ENCODE peak calls at places on chromosome 18, in six cellular contexts. One of them, this sample, is unnamed.

GRCh38 chr18:3649559-3650426 is 199.8 kb downstream of the TGIF1 start:
- DNase-seq in NAMALWA: no peak
- DNase-seq in body of pancreas: peak; percentile 19
- DNase-seq in activated T-helper 1 cell treated with anti-CD3 and anti-CD28 coated beads, Interleukin-2, amount 50 U/mL, for 16 hours: no peak
- DNase-seq in NCI-H1930: no peak
- DNase-seq in NCI-H187: no peak
- DNase-seq in this sample: no peak

GRCh38 chr18:47990981-47991380 is 60.5 kb upstream of the SMAD2 start:
- DNase-seq in NAMALWA: peak; percentile 52
- DNase-seq in body of pancreas: no peak
- DNase-seq in activated T-helper 1 cell treated with anti-CD3 and anti-CD28 coated beads, Interleukin-2, amount 50 U/mL, for 16 hours: no peak
- DNase-seq in NCI-H1930: no peak
- DNase-seq in NCI-H187: no peak
- DNase-seq in this sample: no peak

GRCh38 chr18:13159579-13159978 is 59.0 kb upstream of the LDLRAD4 start:
- DNase-seq in NAMALWA: peak; percentile 81
- DNase-seq in body of pancreas: no peak
- DNase-seq in activated T-helper 1 cell treated with anti-CD3 and anti-CD28 coated beads, Interleukin-2, amount 50 U/mL, for 16 hours: no peak
- DNase-seq in NCI-H1930: no peak
- DNase-seq in NCI-H187: no peak
- DNase-seq in this sample: peak; percentile 12

GRCh38 chr18:63511285-63511684 is 30.9 kb upstream of the SERPINB12 start:
- DNase-seq in NAMALWA: no peak
- DNase-seq in body of pancreas: peak; percentile 31
- DNase-seq in activated T-helper 1 cell treated with anti-CD3 and anti-CD28 coated beads, Interleukin-2, amount 50 U/mL, for 16 hours: no peak
- DNase-seq in NCI-H1930: no peak
- DNase-seq in NCI-H187: no peak
- DNase-seq in this sample: no peak

GRCh38 chr18:23872701-23873550 is 141.6 kb upstream of the TTC39C start:
- DNase-seq in NAMALWA: no peak
- DNase-seq in body of pancreas: peak; percentile 48
- DNase-seq in activated T-helper 1 cell treated with anti-CD3 and anti-CD28 coated beads, Interleukin-2, amount 50 U/mL, for 16 hours: no peak
- DNase-seq in NCI-H1930: no peak
- DNase-seq in NCI-H187: no peak
- DNase-seq in this sample: no peak

GRCh38 chr18:79816981-79817606 is 19.4 kb downstream of the KCNG2 start:
- DNase-seq in NAMALWA: peak; percentile 12
- DNase-seq in body of pancreas: no peak
- DNase-seq in activated T-helper 1 cell treated with anti-CD3 and anti-CD28 coated beads, Interleukin-2, amount 50 U/mL, for 16 hours: no peak
- DNase-seq in NCI-H1930: no peak
- DNase-seq in NCI-H187: no peak
- DNase-seq in this sample: no peak

GRCh38 chr18:55137602-55138001 is 178.3 kb upstream of the CCDC68 start:
- DNase-seq in NAMALWA: no peak
- DNase-seq in body of pancreas: no peak
- DNase-seq in activated T-helper 1 cell treated with anti-CD3 and anti-CD28 coated beads, Interleukin-2, amount 50 U/mL, for 16 hours: no peak
- DNase-seq in NCI-H1930: no peak
- DNase-seq in NCI-H187: no peak
- DNase-seq in this sample: no peak

GRCh38 chr18:44548291-44549221 is 132.1 kb upstream of the SETBP1 start:
- DNase-seq in NAMALWA: peak; percentile 7
- DNase-seq in body of pancreas: no peak
- DNase-seq in activated T-helper 1 cell treated with anti-CD3 and anti-CD28 coated beads, Interleukin-2, amount 50 U/mL, for 16 hours: no peak
- DNase-seq in NCI-H1930: no peak
- DNase-seq in NCI-H187: no peak
- DNase-seq in this sample: no peak

This sample was measured in NCI-H1048.